ENCODE peak calls at places on chromosomes 6 and 20, in seven cellular contexts. One of them, this sample, is unnamed.

GRCh38 chr6:46490425-46491200 is 636 bp downstream of the RCAN2 start:
- DNase-seq in fibroblast of mammary gland: no peak
- DNase-seq in fibroblast of lung: no peak
- DNase-seq in cardiac muscle cell: peak
- DNase-seq in AG04450: no peak
- DNase-seq in kidney epithelial cell: no peak
- DNase-seq in WERI-Rb-1: peak
- DNase-seq in this sample: peak

GRCh38 chr6:106547961-106548453 is 81.3 kb downstream of the RTN4IP1 start:
- DNase-seq in fibroblast of mammary gland: peak
- DNase-seq in fibroblast of lung: peak
- DNase-seq in cardiac muscle cell: peak
- DNase-seq in AG04450: peak
- DNase-seq in kidney epithelial cell: peak
- DNase-seq in WERI-Rb-1: peak
- DNase-seq in this sample: no peak

GRCh38 chr6:46039646-46040045 is 24.0 kb upstream of the CLIC5 start:
- DNase-seq in fibroblast of mammary gland: no peak
- DNase-seq in fibroblast of lung: no peak
- DNase-seq in cardiac muscle cell: no peak
- DNase-seq in AG04450: no peak
- DNase-seq in kidney epithelial cell: no peak
- DNase-seq in WERI-Rb-1: no peak
- DNase-seq in this sample: no peak

GRCh38 chr6:154932562-154933027 is 62.5 kb upstream of the TIAM2 start:
- DNase-seq in fibroblast of mammary gland: peak
- DNase-seq in fibroblast of lung: peak
- DNase-seq in cardiac muscle cell: no peak
- DNase-seq in AG04450: peak
- DNase-seq in kidney epithelial cell: peak
- DNase-seq in WERI-Rb-1: no peak
- DNase-seq in this sample: no peak

GRCh38 chr6:169165561-169166300 is 87.9 kb downstream of the THBS2 start:
- DNase-seq in fibroblast of mammary gland: peak
- DNase-seq in fibroblast of lung: peak
- DNase-seq in cardiac muscle cell: no peak
- DNase-seq in AG04450: no peak
- DNase-seq in kidney epithelial cell: no peak
- DNase-seq in WERI-Rb-1: no peak
- DNase-seq in this sample: no peak

GRCh38 chr6:72561629-72562028 is 60.2 kb upstream of the KCNQ5 start:
- DNase-seq in fibroblast of mammary gland: no peak
- DNase-seq in fibroblast of lung: no peak
- DNase-seq in cardiac muscle cell: no peak
- DNase-seq in AG04450: no peak
- DNase-seq in kidney epithelial cell: no peak
- DNase-seq in WERI-Rb-1: no peak
- DNase-seq in this sample: no peak

GRCh38 chr6:87165169-87165568 is 9.8 kb downstream of the ZNF292 start:
- DNase-seq in fibroblast of mammary gland: no peak
- DNase-seq in fibroblast of lung: no peak
- DNase-seq in cardiac muscle cell: no peak
- DNase-seq in AG04450: no peak
- DNase-seq in kidney epithelial cell: no peak
- DNase-seq in WERI-Rb-1: no peak
- DNase-seq in this sample: no peak

GRCh38 chr6:2194643-2195042 is 50.8 kb downstream of the GMDS start:
- DNase-seq in fibroblast of mammary gland: no peak
- DNase-seq in fibroblast of lung: no peak
- DNase-seq in cardiac muscle cell: no peak
- DNase-seq in AG04450: no peak
- DNase-seq in kidney epithelial cell: no peak
- DNase-seq in WERI-Rb-1: no peak
- DNase-seq in this sample: no peak

GRCh38 chr6:132202569-132202968 is 198.7 kb downstream of the MOXD1 start:
- DNase-seq in fibroblast of mammary gland: peak
- DNase-seq in fibroblast of lung: peak
- DNase-seq in cardiac muscle cell: peak
- DNase-seq in AG04450: peak
- DNase-seq in kidney epithelial cell: peak
- DNase-seq in WERI-Rb-1: no peak
- DNase-seq in this sample: no peak

GRCh38 chr6:125821825-125822281 is 31.1 kb downstream of the NCOA7 start:
- DNase-seq in fibroblast of mammary gland: no peak
- DNase-seq in fibroblast of lung: no peak
- DNase-seq in cardiac muscle cell: no peak
- DNase-seq in AG04450: no peak
- DNase-seq in kidney epithelial cell: no peak
- DNase-seq in WERI-Rb-1: no peak
- DNase-seq in this sample: no peak

GRCh38 chr20:3995067-3995748 is 20.1 kb downstream of the RNF24 start:
- DNase-seq in fibroblast of mammary gland: peak
- DNase-seq in fibroblast of lung: no peak
- DNase-seq in cardiac muscle cell: no peak
- DNase-seq in AG04450: no peak
- DNase-seq in kidney epithelial cell: no peak
- DNase-seq in WERI-Rb-1: no peak
- DNase-seq in this sample: no peak

GRCh38 chr20:32192698-32193097 is 14.8 kb downstream of the PLAGL2 start:
- DNase-seq in fibroblast of mammary gland: no peak
- DNase-seq in fibroblast of lung: no peak
- DNase-seq in cardiac muscle cell: no peak
- DNase-seq in AG04450: no peak
- DNase-seq in kidney epithelial cell: no peak
- DNase-seq in WERI-Rb-1: no peak
- DNase-seq in this sample: no peak

GRCh38 chr6:116596815-116597214 is 19.5 kb upstream of the RSPH4A start:
- DNase-seq in fibroblast of mammary gland: peak
- DNase-seq in fibroblast of lung: peak
- DNase-seq in cardiac muscle cell: peak
- DNase-seq in AG04450: no peak
- DNase-seq in kidney epithelial cell: no peak
- DNase-seq in WERI-Rb-1: no peak
- DNase-seq in this sample: no peak

GRCh38 chr6:132530293-132530974 is 7.6 kb upstream of the TAAR9 start:
- DNase-seq in fibroblast of mammary gland: peak
- DNase-seq in fibroblast of lung: peak
- DNase-seq in cardiac muscle cell: peak
- DNase-seq in AG04450: peak
- DNase-seq in kidney epithelial cell: peak
- DNase-seq in WERI-Rb-1: peak
- DNase-seq in this sample: peak

GRCh38 chr6:17054647-17055046 is 47.2 kb upstream of the STMND1 start:
- DNase-seq in fibroblast of mammary gland: no peak
- DNase-seq in fibroblast of lung: no peak
- DNase-seq in cardiac muscle cell: no peak
- DNase-seq in AG04450: no peak
- DNase-seq in kidney epithelial cell: no peak
- DNase-seq in WERI-Rb-1: no peak
- DNase-seq in this sample: no peak

GRCh38 chr6:161318456-161318855 is 44.6 kb upstream of the AGPAT4 start:
- DNase-seq in fibroblast of mammary gland: no peak
- DNase-seq in fibroblast of lung: no peak
- DNase-seq in cardiac muscle cell: no peak
- DNase-seq in AG04450: no peak
- DNase-seq in kidney epithelial cell: no peak
- DNase-seq in WERI-Rb-1: no peak
- DNase-seq in this sample: no peak

GRCh38 chr6:17930321-17930993 is 57.0 kb downstream of the KIF13A start:
- DNase-seq in fibroblast of mammary gland: peak
- DNase-seq in fibroblast of lung: peak
- DNase-seq in cardiac muscle cell: no peak
- DNase-seq in AG04450: no peak
- DNase-seq in kidney epithelial cell: no peak
- DNase-seq in WERI-Rb-1: no peak
- DNase-seq in this sample: no peak

GRCh38 chr6:41536884-41537347 is 9.3 kb upstream of the FOXP4 start:
- DNase-seq in fibroblast of mammary gland: no peak
- DNase-seq in fibroblast of lung: no peak
- DNase-seq in cardiac muscle cell: no peak
- DNase-seq in AG04450: no peak
- DNase-seq in kidney epithelial cell: no peak
- DNase-seq in WERI-Rb-1: no peak
- DNase-seq in this sample: no peak

GRCh38 chr6:55046869-55047422 is 127.4 kb upstream of the HCRTR2 start:
- DNase-seq in fibroblast of mammary gland: no peak
- DNase-seq in fibroblast of lung: peak
- DNase-seq in cardiac muscle cell: peak
- DNase-seq in AG04450: no peak
- DNase-seq in kidney epithelial cell: no peak
- DNase-seq in WERI-Rb-1: no peak
- DNase-seq in this sample: no peak

GRCh38 chr20:17896771-17897369 is 71.7 kb downstream of the SNX5 start:
- DNase-seq in fibroblast of mammary gland: peak
- DNase-seq in fibroblast of lung: no peak
- DNase-seq in cardiac muscle cell: no peak
- DNase-seq in AG04450: no peak
- DNase-seq in kidney epithelial cell: no peak
- DNase-seq in WERI-Rb-1: no peak
- DNase-seq in this sample: no peak

GRCh38 chr20:34045294-34045693 is 51.6 kb downstream of the RALY start:
- DNase-seq in fibroblast of mammary gland: peak
- DNase-seq in fibroblast of lung: peak
- DNase-seq in cardiac muscle cell: peak
- DNase-seq in AG04450: no peak
- DNase-seq in kidney epithelial cell: no peak
- DNase-seq in WERI-Rb-1: no peak
- DNase-seq in this sample: no peak

GRCh38 chr20:62953839-62954703 is 1.6 kb downstream of the SLC17A9 start:
- DNase-seq in fibroblast of mammary gland: peak
- DNase-seq in fibroblast of lung: peak
- DNase-seq in cardiac muscle cell: peak
- DNase-seq in AG04450: peak
- DNase-seq in kidney epithelial cell: no peak
- DNase-seq in WERI-Rb-1: no peak
- DNase-seq in this sample: peak

GRCh38 chr20:15846446-15846845 is 726.8 kb downstream of the KIF16B start:
- DNase-seq in fibroblast of mammary gland: peak
- DNase-seq in fibroblast of lung: no peak
- DNase-seq in cardiac muscle cell: no peak
- DNase-seq in AG04450: peak
- DNase-seq in kidney epithelial cell: no peak
- DNase-seq in WERI-Rb-1: no peak
- DNase-seq in this sample: no peak

GRCh38 chr20:15838466-15838865 is 734.8 kb downstream of the KIF16B start:
- DNase-seq in fibroblast of mammary gland: no peak
- DNase-seq in fibroblast of lung: no peak
- DNase-seq in cardiac muscle cell: no peak
- DNase-seq in AG04450: no peak
- DNase-seq in kidney epithelial cell: no peak
- DNase-seq in WERI-Rb-1: no peak
- DNase-seq in this sample: no peak

GRCh38 chr20:15848126-15848525 is 725.1 kb downstream of the KIF16B start:
- DNase-seq in fibroblast of mammary gland: no peak
- DNase-seq in fibroblast of lung: no peak
- DNase-seq in cardiac muscle cell: no peak
- DNase-seq in AG04450: no peak
- DNase-seq in kidney epithelial cell: no peak
- DNase-seq in WERI-Rb-1: peak
- DNase-seq in this sample: no peak

GRCh38 chr20:15847415-15847814 is 725.8 kb downstream of the KIF16B start:
- DNase-seq in fibroblast of mammary gland: no peak
- DNase-seq in fibroblast of lung: no peak
- DNase-seq in cardiac muscle cell: no peak
- DNase-seq in AG04450: no peak
- DNase-seq in kidney epithelial cell: no peak
- DNase-seq in WERI-Rb-1: no peak
- DNase-seq in this sample: no peak

GRCh38 chr20:15842872-15843271 is 730.4 kb downstream of the KIF16B start:
- DNase-seq in fibroblast of mammary gland: no peak
- DNase-seq in fibroblast of lung: no peak
- DNase-seq in cardiac muscle cell: no peak
- DNase-seq in AG04450: no peak
- DNase-seq in kidney epithelial cell: no peak
- DNase-seq in WERI-Rb-1: no peak
- DNase-seq in this sample: no peak
- TF ChIP-seq CTCF in fibroblast of mammary gland: no peak
- TF ChIP-seq CTCF in fibroblast of lung: no peak
- TF ChIP-seq CTCF in cardiac muscle cell: no peak
- TF ChIP-seq CTCF in AG04450: no peak
- TF ChIP-seq CTCF in kidney epithelial cell: no peak
- TF ChIP-seq CTCF in WERI-Rb-1: peak
- TF ChIP-seq CTCF in this sample: no peak

DNA sequence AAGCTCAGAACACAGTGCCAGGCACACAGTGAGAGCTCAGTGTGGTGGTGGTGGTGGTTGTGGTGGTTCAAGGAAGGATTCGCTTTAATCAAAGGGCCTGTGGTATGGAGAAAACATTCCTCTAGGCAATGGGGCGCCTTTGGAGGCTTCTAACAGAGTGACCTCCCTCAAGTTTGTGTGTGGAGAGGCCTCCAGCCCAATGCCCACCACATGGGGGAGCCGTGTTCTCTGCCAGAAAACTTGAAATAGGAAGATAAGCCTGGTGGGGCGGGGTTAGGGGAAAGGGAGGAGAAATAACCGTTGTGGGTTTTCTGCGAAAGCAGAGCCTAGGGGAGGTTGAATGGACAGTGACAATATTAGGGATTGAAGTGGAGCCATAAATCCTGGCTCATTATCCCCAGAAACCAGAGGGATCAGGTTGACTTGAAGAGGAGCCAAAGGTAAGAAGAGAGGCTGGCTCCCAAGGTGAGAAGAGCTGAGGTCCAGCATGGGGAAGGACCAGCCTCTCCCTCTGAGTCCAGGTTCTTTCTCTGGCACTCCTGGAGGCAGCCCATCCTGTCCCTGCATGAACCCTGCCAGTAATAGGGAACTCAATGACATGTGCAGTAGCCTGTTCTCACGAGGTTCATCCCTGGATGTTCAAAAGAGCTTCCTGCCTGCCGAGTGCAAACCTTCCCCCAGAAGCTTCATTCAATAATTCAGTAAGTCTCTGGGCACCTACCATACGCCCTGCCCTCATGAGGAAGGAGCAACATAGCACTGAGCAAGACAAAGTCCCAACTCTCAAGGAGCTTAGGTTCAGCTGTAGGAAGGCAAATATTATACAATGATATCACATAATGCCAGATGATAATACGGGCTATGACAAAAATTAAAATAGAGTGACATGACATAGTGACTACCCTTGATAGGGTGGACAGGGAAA is 51.4 kb downstream of the TGM2 start:
- DNase-seq in fibroblast of mammary gland: no peak
- DNase-seq in fibroblast of lung: peak
- DNase-seq in cardiac muscle cell: peak
- DNase-seq in AG04450: no peak
- DNase-seq in kidney epithelial cell: no peak
- DNase-seq in WERI-Rb-1: peak
- DNase-seq in this sample: no peak
- TF ChIP-seq CTCF in fibroblast of mammary gland: peak
- TF ChIP-seq CTCF in fibroblast of lung: no peak
- TF ChIP-seq CTCF in cardiac muscle cell: peak
- TF ChIP-seq CTCF in AG04450: peak
- TF ChIP-seq CTCF in kidney epithelial cell: peak
- TF ChIP-seq CTCF in WERI-Rb-1: peak
- TF ChIP-seq CTCF in this sample: peak

GRCh38 chr6:94813806-94814205 is 763.5 kb upstream of the MANEA start:
- DNase-seq in fibroblast of mammary gland: no peak
- DNase-seq in fibroblast of lung: no peak
- DNase-seq in cardiac muscle cell: no peak
- DNase-seq in AG04450: no peak
- DNase-seq in kidney epithelial cell: no peak
- DNase-seq in WERI-Rb-1: no peak
- DNase-seq in this sample: no peak
- TF ChIP-seq CTCF in fibroblast of mammary gland: no peak
- TF ChIP-seq CTCF in fibroblast of lung: no peak
- TF ChIP-seq CTCF in cardiac muscle cell: no peak
- TF ChIP-seq CTCF in AG04450: no peak
- TF ChIP-seq CTCF in kidney epithelial cell: peak
- TF ChIP-seq CTCF in WERI-Rb-1: no peak
- TF ChIP-seq CTCF in this sample: no peak

GRCh38 chr20:47784599-47785320 is 521 bp downstream of the SULF2 start:
- DNase-seq in fibroblast of mammary gland: peak
- DNase-seq in fibroblast of lung: peak
- DNase-seq in cardiac muscle cell: peak
- DNase-seq in AG04450: no peak
- DNase-seq in kidney epithelial cell: no peak
- DNase-seq in WERI-Rb-1: peak
- DNase-seq in this sample: peak
- TF ChIP-seq CTCF in fibroblast of mammary gland: peak
- TF ChIP-seq CTCF in fibroblast of lung: peak
- TF ChIP-seq CTCF in cardiac muscle cell: peak
- TF ChIP-seq CTCF in AG04450: peak
- TF ChIP-seq CTCF in kidney epithelial cell: peak
- TF ChIP-seq CTCF in WERI-Rb-1: no peak
- TF ChIP-seq CTCF in this sample: no peak

This sample was measured in progenitor cell of endocrine pancreas.